ENCODE peak calls at places on chromosomes 7 and 10, in eight cellular contexts. W, K, E, C, U, P, Y and O are unnamed samples.

GRCh38 chr10:12129222-12130111 is at the start of gene SEC61A2:
- DNase-seq in W (peak), K (peak), E (peak), C (peak), U (peak), P (peak), Y (peak), O (peak)

GRCh38 chr7:22566592-22566991 is 66.6 kb upstream of the STEAP1B start:
- DNase-seq in W (no peak), K (no peak), E (no peak), C (no peak), U (no peak), P (no peak), Y (no peak), O (no peak)

GRCh38 chr10:86311176-86311575 is 55.4 kb downstream of the GRID1 start:
- DNase-seq in W (no peak), K (no peak), E (no peak), C (no peak), U (no peak), P (no peak), Y (no peak), O (no peak)

GRCh38 chr7:56174346-56175085 is 58.3 kb upstream of the NUPR2 start:
- DNase-seq in W (no peak), K (peak), E (no peak), C (no peak), U (no peak), P (no peak), Y (no peak), O (no peak)

GRCh38 chr10:76305930-76306612 is 874.6 kb downstream of the LRMDA start:
- DNase-seq in W (no peak), K (no peak), E (no peak), C (no peak), U (no peak), P (no peak), Y (no peak), O (no peak)

GRCh38 chr7:100137851-100138760 is 10.6 kb upstream of the LAMTOR4 start:
- DNase-seq in W (no peak), K (no peak), E (no peak), C (no peak), U (no peak), P (no peak), Y (no peak), O (peak)

GRCh38 chr10:62083868-62084267 is 182.4 kb downstream of the ARID5B start:
- DNase-seq in W (no peak), K (peak), E (no peak), C (peak), U (peak), P (peak), Y (no peak), O (no peak)

GRCh38 chr10:117788911-117789310 is 246.4 kb downstream of the EMX2 start:
- DNase-seq in W (no peak), K (no peak), E (no peak), C (no peak), U (no peak), P (no peak), Y (no peak), O (no peak)

GRCh38 chr10:7896297-7896696 is 78.0 kb downstream of the TAF3 start:
- DNase-seq in W (no peak), K (no peak), E (no peak), C (no peak), U (no peak), P (no peak), Y (no peak), O (no peak)

GRCh38 chr10:62155054-62155453 is 113.6 kb downstream of the RTKN2 start:
- DNase-seq in W (no peak), K (no peak), E (no peak), C (no peak), U (no peak), P (no peak), Y (no peak), O (no peak)

GRCh38 chr10:30803901-30804322 is 174.4 kb upstream of the LYZL2 start:
- DNase-seq in W (no peak), K (no peak), E (no peak), C (no peak), U (peak), P (no peak), Y (no peak), O (no peak)

GRCh38 chr7:1809601-1810258 is 139.7 kb downstream of the ELFN1 start:
- DNase-seq in W (no peak), K (no peak), E (no peak), C (no peak), U (no peak), P (no peak), Y (no peak), O (no peak)

GRCh38 chr7:111855842-111856227 is 293.5 kb upstream of the IMMP2L start:
- DNase-seq in W (no peak), K (peak), E (peak), C (peak), U (peak), P (peak), Y (peak), O (no peak)

GRCh38 chr10:14601872-14602725 is 172.6 kb downstream of the FAM107B start:
- DNase-seq in W (peak), K (no peak), E (no peak), C (peak), U (peak), P (peak), Y (no peak), O (peak)

DNA sequence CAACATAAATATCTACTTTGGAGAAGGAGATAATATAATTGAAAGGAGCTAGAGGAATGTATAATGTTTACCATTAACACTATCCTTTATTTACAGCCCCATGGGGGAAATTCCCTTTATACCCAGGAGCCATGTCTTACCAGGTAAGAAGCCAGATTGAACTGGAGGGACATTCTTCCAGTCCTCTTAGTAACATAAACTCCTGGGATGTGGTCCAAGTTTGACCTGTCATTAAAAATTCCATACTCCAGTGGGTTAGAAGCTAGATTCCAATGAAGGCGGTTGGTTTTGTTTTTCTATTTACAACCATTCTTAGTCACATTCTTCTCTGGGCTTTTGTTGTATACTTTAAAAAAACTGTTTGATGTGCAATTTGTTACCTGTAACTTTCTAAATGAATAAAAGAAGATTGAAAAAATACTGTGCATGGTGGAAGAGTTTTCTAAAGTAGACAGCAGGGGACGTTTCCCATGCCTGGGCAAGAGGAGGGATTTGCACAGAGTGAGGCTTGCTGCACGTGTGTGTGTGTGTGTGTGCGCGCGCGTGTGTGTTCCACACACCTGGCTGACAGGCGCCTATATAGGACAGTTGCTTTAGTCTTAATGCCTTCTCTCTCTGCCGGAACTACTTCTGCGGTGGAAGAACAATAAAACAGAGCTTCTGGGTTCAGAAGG is 2.0 kb downstream of the PLCE1 start:
- DNase-seq in W (no peak), K (no peak), E (no peak), C (peak), U (peak), P (no peak), Y (no peak), O (no peak)
- TF ChIP-seq EZH2phosphoT487 in W (no peak), K (no peak), E (no peak), C (no peak), U (no peak), P (no peak), Y (no peak), O (no peak)

GRCh38 chr7:43609097-43609496 is 26.2 kb downstream of the STK17A start:
- DNase-seq in W (no peak), K (no peak), E (no peak), C (no peak), U (no peak), P (no peak), Y (no peak), O (no peak)
- TF ChIP-seq EZH2phosphoT487 in W (no peak), K (no peak), E (no peak), C (no peak), U (no peak), P (no peak), Y (no peak), O (no peak)

DNA sequence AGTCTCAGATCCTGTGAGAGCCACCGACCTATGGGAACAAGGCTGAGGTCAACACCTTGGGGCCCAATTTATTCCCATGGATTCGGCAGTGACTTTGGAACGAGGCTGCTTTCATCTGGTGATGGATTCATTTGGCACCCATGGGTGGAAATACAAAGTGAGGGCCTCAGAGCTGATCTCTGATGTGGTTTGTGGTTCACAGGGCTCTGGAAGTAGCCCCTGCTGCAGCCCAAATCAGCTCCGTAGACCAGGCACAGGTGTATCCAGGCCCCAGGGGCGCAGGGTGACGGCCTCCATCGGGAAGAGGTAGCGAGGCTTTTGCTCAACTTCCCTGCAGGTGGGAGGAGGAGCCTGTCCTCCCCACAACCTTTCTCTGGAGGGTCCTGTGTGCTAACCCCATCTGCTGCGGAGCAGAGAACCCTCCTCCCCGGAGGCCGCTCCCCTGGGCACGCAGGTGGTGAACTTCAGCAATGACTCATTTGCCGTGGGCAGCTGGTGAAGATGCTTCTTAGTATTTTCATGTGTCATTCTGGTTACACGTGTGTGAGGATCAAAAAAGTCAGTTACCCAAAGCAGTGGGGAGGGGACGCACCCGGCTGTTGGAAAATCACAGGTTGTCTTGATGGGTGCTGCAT is 7.5 kb upstream of the JAKMIP3 start:
- DNase-seq in W (no peak), K (no peak), E (no peak), C (peak), U (no peak), P (no peak), Y (no peak), O (no peak)
- TF ChIP-seq EZH2phosphoT487 in W (no peak), K (no peak), E (no peak), C (no peak), U (no peak), P (no peak), Y (no peak), O (no peak)

GRCh38 chr10:109894516-109894915 is 28.8 kb downstream of the XPNPEP1 start:
- DNase-seq in W (no peak), K (no peak), E (no peak), C (no peak), U (peak), P (no peak), Y (no peak), O (no peak)
- TF ChIP-seq EZH2phosphoT487 in W (no peak), K (no peak), E (no peak), C (no peak), U (no peak), P (no peak), Y (no peak), O (no peak)